ENCODE peak calls at places on chromosomes 5 and 9, in five cellular contexts. D is suprapubic skin; J is mammary epithelial cell; Z is K562; P is CD4-positive, alpha-beta T cell. C is an unnamed sample.

GRCh38 chr5:55407059-55407684 is 99.4 kb downstream of the MTREX start:
- DNase-seq in P (no peak), Z (peak; percentile 18), D (no peak), J (peak; percentile 23), C (no peak)

GRCh38 chr5:145921211-145921610 is 15.2 kb upstream of the SH3RF2 start:
- DNase-seq in J (peak; percentile 98), Z (no peak), P (no peak), D (no peak), C (no peak)

GRCh38 chr9:119588874-119589560 is 219.8 kb upstream of the BRINP1 start:
- DNase-seq in P (no peak), J (no peak), Z (no peak), D (no peak), C (peak; percentile 53)

GRCh38 chr5:93586948-93587918 is 4.2 kb downstream of the NR2F1 start:
- DNase-seq in Z (no peak), J (no peak), D (no peak), P (no peak), C (no peak)

GRCh38 chr9:114989600-114990410 is 59.4 kb upstream of the TNFSF8 start:
- DNase-seq in Z (no peak), J (no peak), P (peak; percentile 24), D (no peak), C (no peak)

GRCh38 chr5:164844348-164844747 is 1338.9 kb downstream of the MAT2B start:
- DNase-seq in D (no peak), J (no peak), P (no peak), Z (no peak), C (no peak)

GRCh38 chr9:21871256-21871975 is 69.0 kb downstream of the MTAP start:
- DNase-seq in J (peak; percentile 42), D (no peak), Z (no peak), P (no peak), C (no peak)

GRCh38 chr5:2509527-2509926 is 241.9 kb downstream of the IRX2 start:
- DNase-seq in P (no peak), D (no peak), J (no peak), Z (no peak), C (no peak)

GRCh38 chr9:114504341-114505186 is 709 bp downstream of the WHRN start:
- DNase-seq in P (peak; percentile 11), Z (peak; percentile 72), D (peak; percentile 77), J (peak; percentile 31), C (peak; percentile 88)

GRCh38 chr5:182126-182525 is 9.2 kb upstream of the LRRC14B start:
- DNase-seq in D (no peak), Z (no peak), J (no peak), P (no peak), C (no peak)

GRCh38 chr5:16456103-16456832 is 9.3 kb downstream of the ZNF622 start:
- DNase-seq in D (no peak), J (peak; percentile 74), P (no peak), Z (peak; percentile 51), C (peak; percentile 50)

GRCh38 chr9:27398982-27399653 is 102.2 kb upstream of the EQTN start:
- DNase-seq in P (no peak), Z (no peak), D (no peak), J (no peak), C (no peak)

GRCh38 chr5:96942078-96942477 is 6.2 kb downstream of the LNPEP start:
- DNase-seq in Z (no peak), P (no peak), D (no peak), J (no peak), C (no peak)

GRCh38 chr5:135978212-135978631 is 23.4 kb upstream of the LECT2 start:
- DNase-seq in Z (no peak), D (no peak), P (no peak), J (no peak), C (peak; percentile 65)

GRCh38 chr5:135980650-135981049 is 25.9 kb upstream of the LECT2 start:
- DNase-seq in J (no peak), Z (no peak), D (no peak), P (no peak), C (no peak)

GRCh38 chr5:135977375-135977928 is 22.7 kb upstream of the LECT2 start:
- DNase-seq in Z (peak; percentile 65), P (no peak), D (peak; percentile 85), J (peak; percentile 16), C (peak; percentile 97)

GRCh38 chr5:135978993-135979392 is 24.2 kb upstream of the LECT2 start:
- DNase-seq in P (no peak), D (no peak), Z (no peak), J (no peak), C (no peak)

DNA sequence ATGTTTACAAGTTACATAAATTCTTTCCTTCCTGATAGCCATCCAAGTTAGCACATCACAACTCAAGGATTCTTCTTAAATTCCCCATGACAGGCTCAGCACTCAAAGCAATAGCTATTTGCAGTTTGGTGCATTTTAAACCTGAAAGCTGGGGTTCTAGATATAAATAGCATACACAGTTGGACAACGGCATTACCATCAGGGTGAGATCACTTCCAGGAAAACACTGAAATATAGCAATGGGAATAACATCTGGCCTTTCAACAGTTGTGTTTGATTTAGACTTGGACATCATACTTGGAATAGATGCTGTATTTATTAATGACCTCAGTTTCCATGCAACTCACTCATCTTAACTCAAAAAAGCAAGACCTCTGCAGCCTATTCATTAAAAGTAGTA is 24.7 kb upstream of the LECT2 start:
- DNase-seq in D (no peak), P (no peak), Z (no peak), J (no peak), C (no peak)
- H3K27ac ChIP-seq in D (no peak overlapping the region), P (no peak overlapping the region), Z (no peak overlapping the region), J (no peak overlapping the region), C (no peak overlapping the region)

DNA sequence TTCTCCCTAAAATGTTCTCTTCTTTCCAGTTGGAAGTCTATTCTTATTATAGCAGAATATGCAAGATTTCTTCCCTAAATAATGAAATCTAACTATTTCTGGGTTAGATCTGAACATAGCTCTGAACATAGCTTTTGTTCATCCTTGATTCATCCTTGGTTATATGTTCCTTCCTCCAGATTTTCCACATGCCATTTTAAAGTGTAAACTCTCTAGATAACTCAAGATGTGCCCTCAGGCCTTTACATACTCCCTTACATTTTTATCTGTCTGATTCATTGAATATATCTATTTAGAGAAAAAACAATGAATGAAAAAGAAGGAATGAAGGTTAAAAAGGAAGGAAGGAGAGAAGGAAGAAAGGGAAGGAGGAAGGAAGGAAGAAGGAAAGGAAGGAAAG is 100.9 kb downstream of the FBXO38 start:
- DNase-seq in P (no peak), D (no peak), Z (no peak), J (no peak), C (no peak)
- H3K27me3 ChIP-seq in P (peaks cover 11% of the 10 kb centered on the region), D (peaks cover 41% of the 10 kb centered on the region), Z (no peaks in the 10 kb centered on the region), J (no peaks in the 10 kb centered on the region), C (peaks cover 30% of the 10 kb centered on the region)

GRCh38 chr5:176447982-176448608 is at the start of gene FAF2:
- DNase-seq in J (peak; percentile 98), Z (peak; percentile 98), P (peak; percentile 94), D (peak; percentile 97), C (peak; percentile 100)

GRCh38 chr5:176441921-176442323 is 6.3 kb upstream of the FAF2 start:
- DNase-seq in P (no peak), J (peak; percentile 43), Z (no peak), D (no peak), C (peak; percentile 64)

GRCh38 chr5:176447538-176447981 is 625 bp upstream of the FAF2 start:
- DNase-seq in P (peak; percentile 16), J (no peak), Z (peak; percentile 58), D (no peak), C (no peak)

GRCh38 chr5:176446884-176447537 is 1.2 kb upstream of the FAF2 start:
- DNase-seq in D (peak; percentile 69), P (no peak), J (no peak), Z (peak; percentile 38), C (peak; percentile 69)

DNA sequence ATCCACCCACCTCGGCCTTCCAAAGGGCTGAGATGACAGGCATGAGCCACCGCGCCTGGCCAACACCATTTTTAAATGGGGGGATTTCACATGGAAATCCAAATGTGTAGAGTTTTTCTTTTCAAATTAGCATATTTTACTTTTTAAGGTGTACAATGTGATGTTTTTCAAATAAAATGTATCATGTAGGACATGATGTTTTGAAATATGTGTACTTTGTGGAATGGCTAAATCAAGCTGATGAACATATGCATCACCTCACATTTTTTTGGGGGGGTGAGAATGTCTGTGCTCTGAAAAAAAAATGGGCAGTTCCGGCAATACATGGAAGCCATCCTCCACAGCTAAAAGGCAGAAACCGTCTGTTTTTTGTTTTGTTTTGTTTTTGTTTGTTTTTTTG is 3.4 kb upstream of the FAF2 start:
- DNase-seq in J (no peak), P (no peak), D (no peak), Z (no peak), C (no peak)
- TF ChIP-seq CTCF in J (no peak), P (no peak), D (no peak), Z (no peak), C (no peak)

GRCh38 chr5:125487231-125487630 is 740.8 kb upstream of the ZNF608 start:
- DNase-seq in J (no peak), D (no peak), Z (no peak), P (no peak), C (no peak)
- H3K27ac ChIP-seq in J (peak overlapping the region; percentile 97), D (no peak overlapping the region), Z (no peak overlapping the region), P (no peak overlapping the region), C (peak overlapping the region; percentile 33)